ENCODE peak calls at places on chromosomes 4 and X, in six cellular contexts. S, Q, G, K, P and W are unnamed samples.
A peak's percentile ranks its signal among the peaks of the same experiment; 100 is the strongest.

GRCh38 chr4:78131403-78131802 is 74.3 kb downstream of the FRAS1 start:
- DNase-seq in S (no peak), Q (no peak), G (no peak), K (no peak), P (no peak), W (no peak)

GRCh38 chr4:150960079-150960478 is 55.0 kb downstream of the LRBA start:
- DNase-seq in S (no peak), Q (no peak), G (no peak), K (no peak), P (no peak), W (no peak)

GRCh38 chrX:3711331-3711917 is 2.0 kb downstream of the PRKX start:
- DNase-seq in S (no peak), Q (peak; percentile 45), G (no peak), K (no peak), P (no peak), W (no peak)

GRCh38 chr4:40685300-40685699 is 55.6 kb upstream of the RBM47 start:
- DNase-seq in S (no peak), Q (no peak), G (no peak), K (no peak), P (no peak), W (no peak)

GRCh38 chr4:163395758-163396157 is 52.1 kb downstream of the NPY5R start:
- DNase-seq in S (no peak), Q (no peak), G (no peak), K (no peak), P (no peak), W (no peak)

GRCh38 chr4:7200801-7201200 is 8.5 kb downstream of the SORCS2 start:
- DNase-seq in S (no peak), Q (no peak), G (no peak), K (no peak), P (no peak), W (no peak)

GRCh38 chrX:122943918-122944317 is 240.2 kb upstream of the GRIA3 start:
- DNase-seq in S (no peak), Q (no peak), G (no peak), K (no peak), P (no peak), W (no peak)

GRCh38 chr4:123826896-123827295 is 430.3 kb downstream of the SPRY1 start:
- DNase-seq in S (no peak), Q (no peak), G (no peak), K (no peak), P (no peak), W (peak; percentile 35)

GRCh38 chrX:38859602-38860001 is 58.3 kb downstream of the MID1IP1 start:
- DNase-seq in S (no peak), Q (no peak), G (no peak), K (no peak), P (no peak), W (no peak)

GRCh38 chrX:75603833-75604232 is 81.0 kb upstream of the ZDHHC15 start:
- DNase-seq in S (no peak), Q (no peak), G (no peak), K (peak; percentile 1), P (no peak), W (no peak)

GRCh38 chr4:184453402-184454160 is 20.8 kb downstream of the IRF2 start:
- DNase-seq in S (no peak), Q (peak; percentile 43), G (no peak), K (peak; percentile 35), P (peak; percentile 12), W (peak; percentile 44)

GRCh38 chrX:120672841-120673530 is 43.1 kb upstream of the C1GALT1C1 start:
- DNase-seq in S (no peak), Q (no peak), G (no peak), K (no peak), P (no peak), W (no peak)

GRCh38 chr4:55447826-55448225 is 52.1 kb downstream of the TMEM165 start:
- DNase-seq in S (no peak), Q (no peak), G (no peak), K (no peak), P (no peak), W (no peak)

GRCh38 chrX:2654436-2655340 is 36.4 kb upstream of the CD99 start:
- DNase-seq in S (no peak), Q (no peak), G (peak; percentile 83), K (no peak), P (no peak), W (peak; percentile 86)

GRCh38 chrX:38220024-38220935 is at the start of gene SRPX:
- DNase-seq in S (no peak), Q (peak; percentile 24), G (peak; percentile 53), K (no peak), P (peak; percentile 5), W (peak; percentile 34)

GRCh38 chr4:40576651-40577480 is 52.8 kb downstream of the RBM47 start:
- DNase-seq in S (no peak), Q (no peak), G (peak; percentile 93), K (no peak), P (peak; percentile 66), W (peak; percentile 92)

GRCh38 chr4:112857461-112857860 is 192.0 kb upstream of the ANK2 start:
- DNase-seq in S (no peak), Q (no peak), G (no peak), K (no peak), P (no peak), W (no peak)

GRCh38 chr4:138259801-138260200 is 17.7 kb upstream of the SLC7A11 start:
- DNase-seq in S (no peak), Q (no peak), G (no peak), K (no peak), P (no peak), W (no peak)

GRCh38 chr4:127559981-127560380 is 72.8 kb upstream of the INTU start:
- DNase-seq in S (no peak), Q (no peak), G (no peak), K (no peak), P (no peak), W (no peak)

GRCh38 chrX:31136144-31136572 is 64.3 kb upstream of the FTHL17 start:
- DNase-seq in S (no peak), Q (no peak), G (no peak), K (peak; percentile 1), P (no peak), W (no peak)

GRCh38 chrX:101530944-101531343 is 19.4 kb upstream of the ARMCX1 start:
- DNase-seq in S (no peak), Q (no peak), G (no peak), K (no peak), P (no peak), W (no peak)

GRCh38 chrX:104922206-104922621 is 298.3 kb downstream of the TEX13A start:
- DNase-seq in S (peak; percentile 23), Q (peak; percentile 62), G (peak; percentile 74), K (peak; percentile 6), P (peak; percentile 9), W (peak; percentile 66)

GRCh38 chr4:148239406-148239805 is 202.8 kb downstream of the NR3C2 start:
- DNase-seq in S (no peak), Q (no peak), G (no peak), K (no peak), P (no peak), W (no peak)

GRCh38 chrX:20254712-20255299 is 11.9 kb downstream of the RPS6KA3 start:
- DNase-seq in S (no peak), Q (no peak), G (no peak), K (no peak), P (no peak), W (no peak)

GRCh38 chr4:11183358-11183745 is 245.3 kb downstream of the HS3ST1 start:
- DNase-seq in S (no peak), Q (no peak), G (no peak), K (no peak), P (no peak), W (no peak)

GRCh38 chr4:80259012-80259411 is 7.5 kb upstream of the FGF5 start:
- DNase-seq in S (no peak), Q (no peak), G (no peak), K (no peak), P (no peak), W (no peak)

GRCh38 chr4:163482197-163482596 is 8.6 kb upstream of the TKTL2 start:
- DNase-seq in S (no peak), Q (no peak), G (no peak), K (peak; percentile 9), P (no peak), W (no peak)

GRCh38 chr4:127012549-127012948 is 620.2 kb upstream of the INTU start:
- DNase-seq in S (no peak), Q (no peak), G (no peak), K (no peak), P (no peak), W (no peak)

GRCh38 chr4:72218953-72219352 is 187.2 kb downstream of the NPFFR2 start:
- DNase-seq in S (no peak), Q (no peak), G (no peak), K (no peak), P (no peak), W (no peak)

GRCh38 chr4:156892695-156893211 is 78.8 kb downstream of the PDGFC start:
- DNase-seq in S (no peak), Q (no peak), G (no peak), K (no peak), P (no peak), W (no peak)

GRCh38 chr4:139300431-139301142 is 718 bp upstream of the NAA15 start:
- DNase-seq in S (no peak), Q (peak; percentile 23), G (no peak), K (no peak), P (no peak), W (no peak)

GRCh38 chr4:128639586-128640270 is 169.8 kb upstream of the JADE1 start:
- DNase-seq in S (no peak), Q (no peak), G (no peak), K (no peak), P (peak; percentile 21), W (no peak)

GRCh38 chr4:152850377-152850776 is 70.6 kb downstream of the ARFIP1 start:
- DNase-seq in S (no peak), Q (peak; percentile 34), G (no peak), K (no peak), P (no peak), W (peak; percentile 20)

GRCh38 chrX:56281789-56282188 is 49.6 kb downstream of the KLF8 start:
- DNase-seq in S (no peak), Q (peak; percentile 17), G (no peak), K (no peak), P (no peak), W (no peak)

GRCh38 chr4:38150021-38150671 is 189.9 kb downstream of the PTTG2 start:
- DNase-seq in S (no peak), Q (no peak), G (no peak), K (no peak), P (no peak), W (no peak)

GRCh38 chr4:92299152-92299551 is 4.6 kb upstream of the GRID2 start:
- DNase-seq in S (no peak), Q (no peak), G (no peak), K (no peak), P (no peak), W (no peak)

GRCh38 chrX:135185795-135186443 is 14.7 kb upstream of the CT55 start:
- DNase-seq in S (no peak), Q (peak; percentile 25), G (no peak), K (peak; percentile 11), P (no peak), W (no peak)

GRCh38 chr4:136241221-136241986 is 1290.9 kb downstream of the PCDH18 start:
- DNase-seq in S (no peak), Q (no peak), G (no peak), K (no peak), P (no peak), W (no peak)

GRCh38 chrX:37380920-37381319 is 31.8 kb downstream of the PRRG1 start:
- DNase-seq in S (no peak), Q (no peak), G (no peak), K (no peak), P (no peak), W (peak; percentile 32)